ENCODE peak calls at places on chromosomes 11 and 22, in seven cellular contexts. J is cardiac fibroblast, B is psoas muscle, A is fibroblast of mammary gland, R is cardiac muscle cell, O is choroid plexus epithelial cell, G is lung. N is an unnamed sample.

GRCh38 chr11:119284344-119285157 is 32.4 kb downstream of the MCAM start:
- DNase-seq in O (peak; percentile 66), J (peak; percentile 60), G (no peak), B (no peak), R (peak; percentile 55), A (peak; percentile 51), N (peak; percentile 63)

GRCh38 chr11:104164028-104164520 is at the start of gene PDGFD:
- DNase-seq in A (peak; percentile 69), G (peak; percentile 36), O (peak; percentile 77), R (peak; percentile 91), J (peak; percentile 64), B (peak; percentile 59), N (peak; percentile 64)

GRCh38 chr11:119189393-119189792 is 4.1 kb downstream of the NHERF4 start:
- DNase-seq in J (no peak), A (no peak), O (no peak), R (no peak), G (no peak), B (no peak), N (no peak)

GRCh38 chr11:115528217-115528616 is 24.0 kb upstream of the CADM1 start:
- DNase-seq in B (no peak), J (no peak), G (no peak), A (no peak), O (no peak), R (no peak), N (no peak)

GRCh38 chr11:134932761-134933160 is 520.7 kb upstream of the B3GAT1 start:
- DNase-seq in G (no peak), R (no peak), A (no peak), O (peak; percentile 53), J (no peak), B (no peak), N (no peak)

GRCh38 chr11:104826772-104827171 is 71.5 kb downstream of the CASP12 start:
- DNase-seq in A (no peak), B (no peak), R (no peak), O (no peak), J (no peak), G (no peak), N (no peak)

GRCh38 chr11:81987829-81988472 is 745.7 kb downstream of the FAM181B start:
- DNase-seq in B (no peak), O (peak; percentile 90), J (peak; percentile 29), G (no peak), R (no peak), A (peak; percentile 65), N (peak; percentile 97)

GRCh38 chr22:44284711-44285110 is 28.0 kb downstream of the SHISAL1 start:
- DNase-seq in B (no peak), J (no peak), O (no peak), A (no peak), R (no peak), G (no peak), N (no peak)

GRCh38 chr11:47355283-47356128 is 3.0 kb upstream of the MYBPC3 start:
- DNase-seq in G (peak; percentile 93), A (peak; percentile 91), O (peak; percentile 94), B (peak; percentile 95), R (peak; percentile 98), J (peak; percentile 95), N (peak; percentile 94)

GRCh38 chr11:26399336-26399735 is 67.4 kb downstream of the ANO3 start:
- DNase-seq in A (peak; percentile 10), G (no peak), B (no peak), R (no peak), J (no peak), O (no peak), N (no peak)

GRCh38 chr22:38718414-38718813 is 12.7 kb downstream of the GTPBP1 start:
- DNase-seq in A (peak; percentile 85), O (peak; percentile 62), J (peak; percentile 76), G (peak; percentile 70), R (no peak), B (peak; percentile 69), N (peak; percentile 91)

GRCh38 chr11:7858001-7858400 is 61.3 kb upstream of the OR5P2 start:
- DNase-seq in R (no peak), B (no peak), J (no peak), G (no peak), A (no peak), O (no peak), N (peak; percentile 92)

GRCh38 chr11:46674463-46675287 is 25.7 kb downstream of the ARHGAP1 start:
- DNase-seq in A (no peak), R (peak; percentile 72), G (no peak), O (peak; percentile 79), B (peak; percentile 49), J (no peak), N (no peak)

GRCh38 chr11:122354029-122354697 is 238.1 kb upstream of the BLID start:
- DNase-seq in O (no peak), G (no peak), B (no peak), R (no peak), J (no peak), A (no peak), N (no peak)

GRCh38 chr22:50340157-50340879 is 2.8 kb upstream of the PPP6R2 start:
- DNase-seq in B (no peak), G (no peak), O (peak; percentile 20), A (no peak), J (no peak), R (peak; percentile 48), N (no peak)

GRCh38 chr11:34840736-34841386 is 75.3 kb downstream of the APIP start:
- DNase-seq in O (peak; percentile 53), B (no peak), G (peak; percentile 37), A (peak; percentile 49), J (peak; percentile 52), R (peak; percentile 2), N (peak; percentile 69)

GRCh38 chr11:701741-702513 is 4.1 kb upstream of the EPS8L2 start:
- DNase-seq in G (no peak), A (no peak), O (no peak), B (no peak), J (no peak), R (no peak), N (no peak)

GRCh38 chr22:28883917-28884753 is 763 bp downstream of the ZNRF3 start:
- DNase-seq in O (peak; percentile 60), A (no peak), B (peak; percentile 43), G (no peak), R (peak; percentile 60), J (peak; percentile 27), N (peak; percentile 64)

GRCh38 chr22:20507253-20508066 is at the start of gene MED15:
- DNase-seq in O (peak; percentile 90), G (peak; percentile 92), J (peak; percentile 91), B (peak; percentile 92), A (peak; percentile 91), R (peak; percentile 92), N (peak; percentile 91)

GRCh38 chr11:13440100-13440855 is 22.7 kb downstream of the BTBD10 start:
- DNase-seq in G (peak; percentile 35), R (peak; percentile 32), B (peak; percentile 13), O (peak; percentile 96), J (peak; percentile 97), A (peak; percentile 96), N (peak; percentile 92)

GRCh38 chr22:31561238-31561887 is 65.0 kb downstream of the SFI1 start:
- DNase-seq in G (peak; percentile 74), R (peak; percentile 89), A (peak; percentile 77), O (peak; percentile 93), J (peak; percentile 85), B (peak; percentile 54), N (peak; percentile 86)

GRCh38 chr22:49272546-49273125 is 555.0 kb downstream of the BRD1 start:
- DNase-seq in B (no peak), O (no peak), A (no peak), R (no peak), J (no peak), G (no peak), N (no peak)

GRCh38 chr11:118917488-118918127 is 8.1 kb downstream of the BCL9L start:
- DNase-seq in R (no peak), O (peak; percentile 93), G (peak; percentile 65), B (peak; percentile 82), A (peak; percentile 96), J (peak; percentile 95), N (peak; percentile 93)

GRCh38 chr22:25085930-25086901 is 113.4 kb upstream of the CRYBB3 start:
- DNase-seq in A (no peak), G (no peak), B (peak; percentile 42), R (no peak), O (no peak), J (peak; percentile 31), N (no peak)

GRCh38 chr11:65124480-65125196 is 2.5 kb downstream of the MRPL49 start:
- DNase-seq in A (no peak), B (no peak), O (no peak), G (no peak), R (no peak), J (no peak), N (no peak)

GRCh38 chr11:115942043-115942442 is 437.8 kb upstream of the CADM1 start:
- DNase-seq in O (no peak), A (no peak), R (no peak), J (no peak), G (no peak), B (no peak), N (no peak)

GRCh38 chr11:62504158-62504973 is 42.2 kb downstream of the AHNAK start:
- DNase-seq in B (no peak), O (no peak), J (no peak), A (no peak), R (peak; percentile 79), G (peak; percentile 77), N (no peak)
- H3K4me3 ChIP-seq in B (no peak overlapping the region), O (no peak overlapping the region), J (no peak overlapping the region), A (no peak overlapping the region), R (no peak overlapping the region), G (no peak overlapping the region), N (no peak overlapping the region)

GRCh38 chr11:58292017-58292416 is 24.0 kb upstream of the OR10W1 start:
- DNase-seq in O (no peak), G (no peak), J (no peak), R (no peak), B (no peak), A (no peak), N (no peak)

GRCh38 chr11:58285483-58286040 is 17.5 kb upstream of the OR10W1 start:
- DNase-seq in R (no peak), B (no peak), O (no peak), G (no peak), A (no peak), J (no peak), N (no peak)

GRCh38 chr11:58289266-58289665 is 21.2 kb upstream of the OR10W1 start:
- DNase-seq in R (no peak), O (no peak), A (no peak), G (no peak), J (no peak), B (no peak), N (no peak)

DNA sequence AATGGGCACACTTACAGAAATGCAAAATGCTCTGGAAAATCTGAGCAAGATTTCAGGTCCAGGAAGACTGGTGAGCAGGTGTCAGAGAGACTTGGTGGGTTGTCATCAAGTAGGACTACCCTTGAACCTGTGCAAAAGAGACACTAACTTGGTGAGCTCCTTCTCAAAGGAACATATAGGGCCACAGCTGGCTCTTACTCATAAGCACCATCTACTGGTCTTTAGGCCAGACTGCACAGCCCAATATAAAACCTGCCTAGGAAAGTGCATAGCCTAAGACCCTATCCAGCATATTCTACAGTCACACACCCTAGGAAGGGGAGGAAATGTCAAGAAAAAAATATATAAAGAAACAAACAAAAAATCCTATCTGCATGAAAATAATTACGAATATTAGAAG is 18.2 kb upstream of the OR10W1 start:
- DNase-seq in J (peak; percentile 73), A (peak; percentile 47), G (no peak), B (no peak), O (peak; percentile 54), R (peak; percentile 49), N (peak; percentile 67)
- TF ChIP-seq CTCF in J (peak; percentile 91), A (peak; percentile 68), G (no peak), B (no peak), O (peak; percentile 67), R (peak; percentile 45), N (peak; percentile 88)

GRCh38 chr11:20022363-20023081 is 137.8 kb downstream of the DBX1 start:
- DNase-seq in G (no peak), J (peak; percentile 62), O (peak; percentile 87), B (no peak), R (peak; percentile 93), A (peak; percentile 24), N (peak; percentile 83)
- H3K4me3 ChIP-seq in G (no peak overlapping the region), J (peak overlapping the region; percentile 17), O (peak overlapping the region; percentile 45), B (no peak overlapping the region), R (peak overlapping the region; percentile 52), A (no peak overlapping the region), N (peak overlapping the region; percentile 91)

GRCh38 chr11:98798333-98798732 is 222.4 kb upstream of the CNTN5 start:
- DNase-seq in G (no peak), A (no peak), B (no peak), J (no peak), O (no peak), R (no peak), N (no peak)
- TF ChIP-seq CTCF in G (no peak), A (no peak), B (no peak), J (no peak), O (no peak), R (no peak), N (no peak)

N was measured in epithelial cell of esophagus.